ENCODE peak calls at places on chromosomes 1 and 21, in five cellular contexts. G, S, L, W and Q are unnamed samples.

GRCh38 chr1:211647666-211648065 is 27.8 kb downstream of the NEK2 start:
- DNase-seq in G (no peak), S (no peak), L (no peak), W (no peak), Q (no peak)

GRCh38 chr1:110502402-110502801 is 16.6 kb downstream of the KCNA10 start:
- DNase-seq in G (no peak), S (no peak), L (no peak), W (peak), Q (no peak)

GRCh38 chr1:234605493-234605982 is 4.4 kb downstream of the IRF2BP2 start:
- DNase-seq in G (no peak), S (no peak), L (no peak), W (no peak), Q (no peak)

GRCh38 chr1:169031566-169032224 is 74.8 kb upstream of the ATP1B1 start:
- DNase-seq in G (no peak), S (no peak), L (no peak), W (no peak), Q (no peak)

GRCh38 chr1:233916706-233917105 is 12.2 kb downstream of the SLC35F3 start:
- DNase-seq in G (no peak), S (peak), L (no peak), W (no peak), Q (no peak)

GRCh38 chr1:43241352-43241953 is 28.3 kb upstream of the TMEM125 start:
- DNase-seq in G (no peak), S (peak), L (no peak), W (no peak), Q (no peak)

GRCh38 chr1:245837741-245838140 is 669.3 kb downstream of the SMYD3 start:
- DNase-seq in G (no peak), S (peak), L (no peak), W (no peak), Q (no peak)

GRCh38 chr21:44579056-44579832 is 1.2 kb downstream of the KRTAP10-5 start:
- DNase-seq in G (no peak), S (no peak), L (no peak), W (no peak), Q (peak)

GRCh38 chr1:225425211-225425786 is 2.5 kb downstream of the LBR start:
- DNase-seq in G (no peak), S (peak), L (no peak), W (no peak), Q (peak)

GRCh38 chr21:34517039-34517438 is 5.0 kb upstream of the KCNE1 start:
- DNase-seq in G (no peak), S (no peak), L (no peak), W (no peak), Q (no peak)